ENCODE peak calls at places on chromosomes 7 and 10, in six cellular contexts. B, T, P, F, E and H are unnamed samples.

GRCh38 chr7:138449580-138449979 is 10.5 kb upstream of the TRIM24 start:
- DNase-seq in E (peak; percentile 74), B (no peak), P (no peak), T (no peak), F (peak; percentile 79), H (no peak)

GRCh38 chr10:66656499-66656898 is 269.3 kb upstream of the LRRTM3 start:
- DNase-seq in E (no peak), B (no peak), T (no peak), F (no peak), P (no peak), H (no peak)

GRCh38 chr10:86198271-86198670 is 168.3 kb downstream of the GRID1 start:
- DNase-seq in T (no peak), P (no peak), E (no peak), F (no peak), B (no peak), H (no peak)

GRCh38 chr7:131897016-131897789 is 340.8 kb upstream of the PODXL start:
- DNase-seq in B (no peak), E (no peak), P (peak; percentile 49), F (peak; percentile 42), T (peak; percentile 12), H (no peak)

GRCh38 chr10:114631678-114632417 is 26.2 kb downstream of the ABLIM1 start:
- DNase-seq in E (peak; percentile 67), F (peak; percentile 77), P (peak; percentile 60), T (no peak), B (peak; percentile 76), H (no peak)

GRCh38 chr10:83961620-83962019 is 177.7 kb upstream of the GHITM start:
- DNase-seq in T (no peak), F (peak; percentile 52), E (no peak), B (no peak), P (no peak), H (no peak)

GRCh38 chr7:8433477-8434289 is at the start of gene NXPH1:
- DNase-seq in E (peak; percentile 82), P (peak; percentile 6), B (peak; percentile 37), F (peak; percentile 83), T (no peak), H (no peak)

GRCh38 chr10:92891885-92892705 is 43.8 kb downstream of the EXOC6 start:
- DNase-seq in P (peak; percentile 90), E (no peak), F (peak; percentile 45), B (peak; percentile 96), T (peak; percentile 96), H (no peak)

GRCh38 chr7:105532709-105533460 is 884 bp downstream of the RINT1 start:
- DNase-seq in T (no peak), F (no peak), B (no peak), P (no peak), E (no peak), H (no peak)

GRCh38 chr10:23403278-23403677 is 35.6 kb upstream of the OTUD1 start:
- DNase-seq in E (no peak), B (no peak), F (no peak), T (no peak), P (no peak), H (no peak)

GRCh38 chr10:133179651-133180050 is 19.6 kb downstream of the KNDC1 start:
- DNase-seq in F (no peak), E (no peak), T (no peak), B (no peak), P (no peak), H (no peak)

GRCh38 chr7:150735596-150736358 is 1.4 kb upstream of the GIMAP5 start:
- DNase-seq in E (no peak), F (peak; percentile 96), B (no peak), P (no peak), T (no peak), H (no peak)

GRCh38 chr7:31122649-31123058 is 70.5 kb downstream of the ADCYAP1R1 start:
- DNase-seq in T (peak; percentile 79), F (peak; percentile 90), B (peak; percentile 45), P (peak; percentile 88), E (peak; percentile 74), H (peak; percentile 71)

GRCh38 chr10:8130973-8131911 is 76.8 kb downstream of the GATA3 start:
- DNase-seq in T (peak; percentile 37), B (no peak), E (no peak), F (no peak), P (peak; percentile 13), H (no peak)

GRCh38 chr10:36888925-36889573 is 236.3 kb upstream of the ANKRD30A start:
- DNase-seq in E (peak; percentile 73), F (peak; percentile 74), B (peak; percentile 89), P (peak; percentile 13), T (peak; percentile 8), H (no peak)

GRCh38 chr7:22173884-22174573 is 182.9 kb downstream of the RAPGEF5 start:
- DNase-seq in E (no peak), T (no peak), F (no peak), B (no peak), P (peak; percentile 44), H (no peak)

GRCh38 chr10:99709480-99710229 is 22.3 kb downstream of the COX15 start:
- DNase-seq in E (no peak), T (no peak), P (no peak), B (no peak), F (peak; percentile 44), H (no peak)

GRCh38 chr7:142478479-142479220 is 220.8 kb upstream of the PRSS58 start:
- DNase-seq in P (peak; percentile 56), F (peak; percentile 65), T (peak; percentile 48), E (no peak), B (peak; percentile 17), H (peak; percentile 3)

GRCh38 chr10:103676058-103676785 is 179.2 kb downstream of the SH3PXD2A start:
- DNase-seq in F (no peak), T (no peak), E (no peak), P (no peak), B (no peak), H (no peak)

GRCh38 chr7:20440472-20441105 is 109.9 kb downstream of the ITGB8 start:
- DNase-seq in B (peak; percentile 4), T (peak; percentile 29), E (peak; percentile 86), F (peak; percentile 87), P (peak; percentile 40), H (no peak)

GRCh38 chr10:98313598-98313997 is 45.6 kb upstream of the LOXL4 start:
- DNase-seq in T (no peak), E (no peak), P (no peak), B (no peak), F (no peak), H (no peak)

GRCh38 chr10:59654007-59654406 is 55.6 kb downstream of the SLC16A9 start:
- DNase-seq in F (no peak), E (no peak), B (no peak), P (no peak), T (no peak), H (no peak)

GRCh38 chr10:48449501-48450232 is 143.2 kb downstream of the MAPK8 start:
- DNase-seq in P (no peak), T (no peak), F (no peak), B (no peak), E (peak; percentile 36), H (no peak)

GRCh38 chr7:27923308-27923980 is 183.5 kb downstream of the TAX1BP1 start:
- DNase-seq in T (no peak), F (no peak), P (no peak), B (no peak), E (no peak), H (no peak)

GRCh38 chr7:41189866-41190265 is 513.0 kb downstream of the INHBA start:
- DNase-seq in B (no peak), F (no peak), P (peak; percentile 97), E (no peak), T (peak; percentile 33), H (no peak)

GRCh38 chr10:19144206-19144605 is 95.6 kb downstream of the MALRD1 start:
- DNase-seq in E (no peak), F (no peak), T (no peak), P (no peak), B (no peak), H (no peak)

GRCh38 chr10:103013398-103013797 is 95.3 kb downstream of the CNNM2 start:
- DNase-seq in P (no peak), F (no peak), E (no peak), T (no peak), B (no peak), H (no peak)

GRCh38 chr10:98446121-98446655 is 547 bp downstream of the HPS1 start:
- DNase-seq in T (no peak), P (peak; percentile 36), F (peak; percentile 64), E (peak; percentile 69), B (no peak), H (no peak)

GRCh38 chr7:27062946-27063345 is 32.9 kb downstream of the HOXA1 start:
- DNase-seq in E (no peak), F (no peak), B (no peak), P (no peak), T (no peak), H (no peak)

GRCh38 chr7:128103498-128104108 is 72.4 kb upstream of the LRRC4 start:
- DNase-seq in E (no peak), B (peak; percentile 85), P (peak; percentile 28), T (no peak), F (peak; percentile 67), H (no peak)
- H3K4me3 ChIP-seq in E (peak overlapping the region; percentile 29), B (peak overlapping the region; percentile 40), P (no peak overlapping the region), T (no peak overlapping the region), F (peak overlapping the region; percentile 63), H (peak overlapping the region; percentile 65)

DNA sequence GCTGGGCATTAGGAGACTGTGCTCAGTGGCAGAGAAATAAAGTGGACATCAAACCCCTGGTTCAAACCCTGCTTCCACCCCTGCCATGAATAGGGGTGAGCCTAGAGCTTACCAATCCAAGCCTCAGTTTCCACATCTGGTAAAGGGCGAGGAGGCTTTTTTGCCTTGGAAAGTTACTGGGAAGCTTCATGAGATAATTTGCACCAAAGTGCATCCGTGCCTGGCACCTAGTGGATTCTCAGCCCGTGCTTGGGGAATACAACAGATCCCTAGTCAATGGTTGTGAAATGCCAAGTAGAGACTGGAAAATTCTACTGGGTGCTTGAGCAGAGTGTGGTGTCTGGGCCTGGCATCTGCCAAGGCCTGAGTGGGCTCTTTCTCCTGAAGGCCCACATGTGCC is 158.7 kb upstream of the ZMIZ1 start:
- DNase-seq in F (no peak), T (no peak), B (no peak), P (no peak), E (no peak), H (no peak)
- TF ChIP-seq EZH2 in F (no peak), T (no peak), B (no peak), P (no peak), E (no peak), H (no peak)

DNA sequence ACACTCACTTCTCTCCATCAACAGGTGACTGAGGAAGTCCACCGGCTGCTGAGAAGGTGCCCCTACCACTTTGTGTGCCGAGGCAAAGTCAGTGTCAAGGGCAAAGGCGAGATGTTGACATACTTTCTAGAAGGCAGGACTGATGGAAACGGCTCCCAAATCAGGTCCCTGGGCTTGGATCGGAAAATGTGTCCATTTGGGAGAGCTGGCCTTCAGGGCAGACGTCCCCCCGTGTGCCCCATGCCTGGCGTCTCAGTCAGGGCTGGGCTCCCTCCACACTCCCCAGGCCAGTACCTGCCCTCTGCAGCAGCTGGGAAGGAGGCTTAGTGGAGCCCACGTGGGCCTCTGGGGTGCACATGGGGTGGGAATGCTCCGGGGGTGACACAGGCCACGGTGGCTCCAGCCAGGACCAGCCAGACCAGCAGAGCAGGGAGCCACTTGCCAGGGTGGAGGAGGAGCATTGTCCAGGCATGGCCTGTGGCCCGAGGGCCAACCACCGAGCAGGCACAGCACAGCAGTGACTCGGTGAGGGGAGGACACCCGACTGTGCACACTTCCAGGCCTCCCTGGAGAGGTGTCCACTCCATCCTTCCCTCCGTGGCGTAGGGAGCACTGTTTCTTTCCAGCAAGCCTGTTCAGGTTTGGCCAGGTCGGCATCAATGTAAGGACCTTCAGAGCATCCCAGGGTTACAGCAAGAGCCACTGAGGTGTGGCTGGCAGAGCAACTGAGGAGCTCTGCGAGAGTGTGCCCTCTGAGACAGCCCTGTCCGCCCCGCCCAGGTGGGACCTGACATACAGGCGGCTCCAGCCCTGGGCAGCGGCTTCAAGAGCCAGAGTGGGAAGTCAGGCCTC is 139.7 kb downstream of the ADCY1 start:
- DNase-seq in F (no peak), T (no peak), E (no peak), P (no peak), B (no peak), H (no peak)
- TF ChIP-seq POLR2AphosphoS5 in F (no peak), T (no peak), E (no peak), P (no peak), B (no peak), H (no peak)

GRCh38 chr7:74002474-74003017 is 25.4 kb upstream of the ELN start:
- DNase-seq in E (no peak), P (peak; percentile 80), F (no peak), B (no peak), T (peak; percentile 58), H (no peak)
- H3K4me3 ChIP-seq in E (no peak overlapping the region), P (no peak overlapping the region), F (no peak overlapping the region), B (no peak overlapping the region), T (peak overlapping the region; percentile 70), H (no peak overlapping the region)